ENCODE peak calls at places on chromosome 2, in four cellular contexts. One of them, this sample, is unnamed.

GRCh38 chr2:65103013-65103720 is 26.7 kb downstream of the RAB1A start:
- DNase-seq in K562: no peak
- DNase-seq in WTC11: no peak
- DNase-seq in GM12878: no peak
- DNase-seq in this sample: no peak

GRCh38 chr2:189783451-189783926 is 650 bp downstream of the ORMDL1 start:
- DNase-seq in K562: peak
- DNase-seq in WTC11: no peak
- DNase-seq in GM12878: peak
- DNase-seq in this sample: peak

GRCh38 chr2:12728221-12728777 is 11.6 kb downstream of the TRIB2 start:
- DNase-seq in K562: no peak
- DNase-seq in WTC11: no peak
- DNase-seq in GM12878: peak
- DNase-seq in this sample: no peak

GRCh38 chr2:143901185-143901842 is 618.6 kb downstream of the ZEB2 start:
- DNase-seq in K562: no peak
- DNase-seq in WTC11: no peak
- DNase-seq in GM12878: no peak
- DNase-seq in this sample: no peak

GRCh38 chr2:136377423-136378382 is 259.8 kb upstream of the CXCR4 start:
- DNase-seq in K562: no peak
- DNase-seq in WTC11: no peak
- DNase-seq in GM12878: no peak
- DNase-seq in this sample: no peak

GRCh38 chr2:129778608-129778877 is 200.9 kb upstream of the RAB6C start:
- DNase-seq in K562: no peak
- DNase-seq in WTC11: no peak
- DNase-seq in GM12878: no peak
- DNase-seq in this sample: no peak

GRCh38 chr2:24152413-24153197 is 22.2 kb upstream of the FAM228A start:
- DNase-seq in K562: no peak
- DNase-seq in WTC11: no peak
- DNase-seq in GM12878: no peak
- DNase-seq in this sample: peak

GRCh38 chr2:169363570-169364150 is 1.3 kb upstream of the LRP2 start:
- DNase-seq in K562: no peak
- DNase-seq in WTC11: peak
- DNase-seq in GM12878: no peak
- DNase-seq in this sample: no peak

GRCh38 chr2:38666578-38666926 is 638 bp downstream of the GALM start:
- DNase-seq in K562: peak
- DNase-seq in WTC11: no peak
- DNase-seq in GM12878: no peak
- DNase-seq in this sample: peak

GRCh38 chr2:128347701-128348504 is 29.2 kb upstream of the HS6ST1 start:
- DNase-seq in K562: no peak
- DNase-seq in WTC11: no peak
- DNase-seq in GM12878: no peak
- DNase-seq in this sample: no peak

GRCh38 chr2:119645173-119645846 is 33.7 kb upstream of the TMEM177 start:
- DNase-seq in K562: no peak
- DNase-seq in WTC11: no peak
- DNase-seq in GM12878: no peak
- DNase-seq in this sample: no peak

GRCh38 chr2:147792966-147793617 is 51.7 kb upstream of the ACVR2A start:
- DNase-seq in K562: no peak
- DNase-seq in WTC11: no peak
- DNase-seq in GM12878: no peak
- DNase-seq in this sample: no peak

GRCh38 chr2:27174638-27175037 is 25.8 kb downstream of the TCF23 start:
- DNase-seq in K562: no peak
- DNase-seq in WTC11: no peak
- DNase-seq in GM12878: no peak
- DNase-seq in this sample: no peak

GRCh38 chr2:109258376-109258775 is 129.4 kb downstream of the SH3RF3 start:
- DNase-seq in K562: no peak
- DNase-seq in WTC11: no peak
- DNase-seq in GM12878: no peak
- DNase-seq in this sample: no peak

GRCh38 chr2:140502951-140503630 is 1627.7 kb downstream of the LRP1B start:
- DNase-seq in K562: no peak
- DNase-seq in WTC11: no peak
- DNase-seq in GM12878: no peak
- DNase-seq in this sample: no peak

GRCh38 chr2:190996338-190996946 is 17.5 kb downstream of the STAT1 start:
- DNase-seq in K562: peak
- DNase-seq in WTC11: peak
- DNase-seq in GM12878: no peak
- DNase-seq in this sample: peak

GRCh38 chr2:132383956-132384355 is 32.6 kb upstream of the GPR39 start:
- DNase-seq in K562: no peak
- DNase-seq in WTC11: no peak
- DNase-seq in GM12878: no peak
- DNase-seq in this sample: no peak

GRCh38 chr2:1979101-1979500 is 234.8 kb upstream of the PXDN start:
- DNase-seq in K562: no peak
- DNase-seq in WTC11: no peak
- DNase-seq in GM12878: no peak
- DNase-seq in this sample: no peak

GRCh38 chr2:206390181-206390580 is 53.2 kb upstream of the ADAM23 start:
- DNase-seq in K562: no peak
- DNase-seq in WTC11: no peak
- DNase-seq in GM12878: no peak
- DNase-seq in this sample: no peak

GRCh38 chr2:206389164-206389563 is 54.2 kb upstream of the ADAM23 start:
- DNase-seq in K562: no peak
- DNase-seq in WTC11: no peak
- DNase-seq in GM12878: no peak
- DNase-seq in this sample: no peak

GRCh38 chr2:206396216-206396615 is 47.1 kb upstream of the ADAM23 start:
- DNase-seq in K562: no peak
- DNase-seq in WTC11: no peak
- DNase-seq in GM12878: no peak
- DNase-seq in this sample: no peak

GRCh38 chr2:206392118-206392517 is 51.2 kb upstream of the ADAM23 start:
- DNase-seq in K562: peak
- DNase-seq in WTC11: peak
- DNase-seq in GM12878: no peak
- DNase-seq in this sample: peak
- TF ChIP-seq CBFB in K562: no peak
- TF ChIP-seq CBFB in WTC11: no peak
- TF ChIP-seq CBFB in GM12878: no peak
- TF ChIP-seq CBFB in this sample: no peak

GRCh38 chr2:30421551-30422436 is 25.3 kb upstream of the LCLAT1 start:
- DNase-seq in K562: no peak
- DNase-seq in WTC11: no peak
- DNase-seq in GM12878: peak
- DNase-seq in this sample: no peak
- TF ChIP-seq CBFB in K562: no peak
- TF ChIP-seq CBFB in WTC11: no peak
- TF ChIP-seq CBFB in GM12878: no peak
- TF ChIP-seq CBFB in this sample: no peak

GRCh38 chr2:220811952-220812570 is 760.0 kb downstream of the EPHA4 start:
- DNase-seq in K562: no peak
- DNase-seq in WTC11: no peak
- DNase-seq in GM12878: no peak
- DNase-seq in this sample: no peak
- TF ChIP-seq CBFB in K562: no peak
- TF ChIP-seq CBFB in WTC11: no peak
- TF ChIP-seq CBFB in GM12878: no peak
- TF ChIP-seq CBFB in this sample: no peak

GRCh38 chr2:224401641-224402342 is at the start of gene FAM124B:
- DNase-seq in K562: peak
- DNase-seq in WTC11: no peak
- DNase-seq in GM12878: no peak
- DNase-seq in this sample: no peak
- TF ChIP-seq CBFB in K562: no peak
- TF ChIP-seq CBFB in WTC11: no peak
- TF ChIP-seq CBFB in GM12878: no peak
- TF ChIP-seq CBFB in this sample: no peak

GRCh38 chr2:61141151-61141550 is 20.8 kb upstream of the C2orf74 start:
- DNase-seq in K562: no peak
- DNase-seq in WTC11: no peak
- DNase-seq in GM12878: no peak
- DNase-seq in this sample: no peak
- TF ChIP-seq CBFB in K562: no peak
- TF ChIP-seq CBFB in WTC11: no peak
- TF ChIP-seq CBFB in GM12878: no peak
- TF ChIP-seq CBFB in this sample: no peak